ENCODE peak calls at places on chromosomes 3 and 15, in six cellular contexts. H is WTC11; B is iris pigment epithelial cell; D is endothelial cell of umbilical vein; U is Kasumi-1; X is activated naive CD4-positive, alpha-beta T cell treated with anti-CD3 and anti-CD28 coated beads for 36 hours. A is an unnamed sample.

GRCh38 chr3:169661567-169662214 is 1.8 kb downstream of the MECOM start:
- DNase-seq in H (peak; percentile 56), B (peak; percentile 27), D (peak; percentile 65), U (no peak), X (no peak), A (peak; percentile 76)

GRCh38 chr3:72891053-72891855 is 3.4 kb downstream of the GXYLT2 start:
- DNase-seq in H (no peak), B (peak; percentile 100), D (no peak), U (no peak), X (no peak), A (no peak)

GRCh38 chr15:90495067-90495466 is 34.7 kb upstream of the CRTC3 start:
- DNase-seq in H (no peak), B (no peak), D (no peak), U (no peak), X (no peak), A (no peak)

GRCh38 chr3:184562146-184562861 is 719 bp downstream of the EPHB3 start:
- DNase-seq in H (no peak), B (no peak), D (no peak), U (no peak), X (no peak), A (peak; percentile 70)

GRCh38 chr3:6781103-6781502 is 79.8 kb upstream of the GRM7 start:
- DNase-seq in H (no peak), B (no peak), D (no peak), U (no peak), X (no peak), A (no peak)

GRCh38 chr15:42796955-42797779 is 60.2 kb upstream of the CDAN1 start:
- DNase-seq in H (no peak), B (no peak), D (peak; percentile 18), U (no peak), X (no peak), A (no peak)

GRCh38 chr3:149342413-149343340 is 9.2 kb upstream of the TM4SF18 start:
- DNase-seq in H (no peak), B (peak; percentile 95), D (peak; percentile 71), U (peak; percentile 69), X (no peak), A (no peak)

GRCh38 chr3:95333826-95334225 is 1271.0 kb downstream of the NSUN3 start:
- DNase-seq in H (no peak), B (no peak), D (no peak), U (peak; percentile 73), X (no peak), A (no peak)

GRCh38 chr3:186540444-186541226 is 3.5 kb downstream of the CRYGS start:
- DNase-seq in H (peak; percentile 75), B (peak; percentile 81), D (peak; percentile 82), U (peak; percentile 74), X (peak; percentile 95), A (no peak)

GRCh38 chr3:146326875-146327543 is 76.1 kb upstream of the PLSCR4 start:
- DNase-seq in H (no peak), B (peak; percentile 72), D (peak; percentile 85), U (peak; percentile 41), X (no peak), A (no peak)

GRCh38 chr15:66777054-66777453 is 75.0 kb downstream of the SMAD6 start:
- DNase-seq in H (no peak), B (no peak), D (no peak), U (no peak), X (no peak), A (no peak)

GRCh38 chr3:99505646-99506269 is 132.6 kb upstream of the COL8A1 start:
- DNase-seq in H (no peak), B (peak; percentile 99), D (no peak), U (peak; percentile 20), X (peak; percentile 64), A (no peak)

GRCh38 chr3:169104972-169105371 is 558.5 kb downstream of the MECOM start:
- DNase-seq in H (no peak), B (peak; percentile 85), D (peak; percentile 62), U (no peak), X (no peak), A (no peak)

GRCh38 chr3:195254454-195255175 is 16.3 kb downstream of the XXYLT1 start:
- DNase-seq in H (no peak), B (no peak), D (no peak), U (no peak), X (no peak), A (no peak)

GRCh38 chr3:120072867-120073525 is 21.3 kb downstream of the GSK3B start:
- DNase-seq in H (no peak), B (no peak), D (no peak), U (no peak), X (no peak), A (no peak)

GRCh38 chr3:48581621-48582481 is 13.3 kb downstream of the COL7A1 start:
- DNase-seq in H (no peak), B (no peak), D (no peak), U (no peak), X (no peak), A (no peak)

GRCh38 chr3:119604878-119605277 is 7.2 kb downstream of the PLA1A start:
- DNase-seq in H (no peak), B (peak; percentile 52), D (no peak), U (no peak), X (no peak), A (no peak)

GRCh38 chr3:194522579-194523046 is 35.8 kb upstream of the ATP13A3 start:
- DNase-seq in H (no peak), B (peak; percentile 30), D (peak; percentile 50), U (no peak), X (no peak), A (no peak)

GRCh38 chr3:350978-351377 is 154.4 kb downstream of the CHL1 start:
- DNase-seq in H (no peak), B (no peak), D (no peak), U (no peak), X (no peak), A (no peak)

GRCh38 chr3:14452676-14453367 is 50.4 kb downstream of the SLC6A6 start:
- DNase-seq in H (no peak), B (peak; percentile 96), D (peak; percentile 100), U (no peak), X (no peak), A (no peak)

GRCh38 chr3:10228248-10228950 is 19.9 kb upstream of the TATDN2 start:
- DNase-seq in H (no peak), B (peak; percentile 30), D (peak; percentile 96), U (peak; percentile 92), X (peak; percentile 69), A (no peak)

GRCh38 chr3:8443829-8444791 is 57.5 kb upstream of the LMCD1 start:
- DNase-seq in H (peak; percentile 63), B (peak; percentile 100), D (peak; percentile 99), U (no peak), X (peak; percentile 4), A (peak; percentile 88)

GRCh38 chr3:46664971-46665762 is 28.3 kb downstream of the ALS2CL start:
- DNase-seq in H (no peak), B (no peak), D (no peak), U (no peak), X (no peak), A (peak; percentile 31)

GRCh38 chr3:41369838-41370237 is 170.5 kb downstream of the CTNNB1 start:
- DNase-seq in H (no peak), B (no peak), D (peak; percentile 5), U (no peak), X (no peak), A (no peak)

GRCh38 chr3:64459711-64460110 is 228.1 kb downstream of the ADAMTS9 start:
- DNase-seq in H (no peak), B (peak; percentile 76), D (no peak), U (no peak), X (no peak), A (no peak)

GRCh38 chr3:23590874-23591273 is 214.9 kb upstream of the UBE2E1 start:
- DNase-seq in H (no peak), B (no peak), D (no peak), U (no peak), X (no peak), A (no peak)

GRCh38 chr15:53910236-53910849 is 67.9 kb upstream of the UNC13C start:
- DNase-seq in H (no peak), B (no peak), D (no peak), U (no peak), X (no peak), A (no peak)

GRCh38 chr3:81554348-81554747 is 207.1 kb downstream of the GBE1 start:
- DNase-seq in H (no peak), B (peak; percentile 41), D (peak; percentile 5), U (peak; percentile 63), X (no peak), A (no peak)

GRCh38 chr3:156630081-156630772 is 44.2 kb upstream of the TIPARP start:
- DNase-seq in H (no peak), B (peak; percentile 73), D (no peak), U (no peak), X (no peak), A (no peak)

GRCh38 chr3:189324538-189325138 is 152.9 kb downstream of the TPRG1 start:
- DNase-seq in H (no peak), B (peak; percentile 74), D (peak; percentile 10), U (peak; percentile 76), X (peak; percentile 95), A (peak; percentile 60)

GRCh38 chr3:76198086-76198485 is 412.7 kb upstream of the ZNF717 start:
- DNase-seq in H (peak; percentile 21), B (no peak), D (no peak), U (no peak), X (no peak), A (no peak)